ENCODE peak calls at places on chromosomes 13 and 19, in six cellular contexts. One of them, this sample, is unnamed.

GRCh38 chr19:42303876-42304275 is 1.5 kb upstream of the PAFAH1B3 start:
- DNase-seq in upper lobe of left lung: no peak
- DNase-seq in fibroblast of mammary gland: no peak
- DNase-seq in heart left ventricle: no peak
- DNase-seq in neuronal stem cell: no peak
- DNase-seq in GM12865: no peak
- DNase-seq in this sample: no peak

GRCh38 chr13:113117335-113117872 is 5.2 kb upstream of the F10 start:
- DNase-seq in fibroblast of mammary gland: no peak
- DNase-seq in upper lobe of left lung: peak
- DNase-seq in neuronal stem cell: no peak
- DNase-seq in GM12865: no peak
- DNase-seq in heart left ventricle: no peak
- DNase-seq in this sample: no peak

GRCh38 chr13:21544515-21544914 is 59.5 kb downstream of the MICU2 start:
- DNase-seq in upper lobe of left lung: no peak
- DNase-seq in heart left ventricle: no peak
- DNase-seq in GM12865: no peak
- DNase-seq in neuronal stem cell: no peak
- DNase-seq in fibroblast of mammary gland: no peak
- DNase-seq in this sample: no peak

GRCh38 chr13:80131204-80131603 is 209.7 kb downstream of the SPRY2 start:
- DNase-seq in heart left ventricle: peak
- DNase-seq in GM12865: no peak
- DNase-seq in fibroblast of mammary gland: peak
- DNase-seq in upper lobe of left lung: peak
- DNase-seq in neuronal stem cell: no peak
- DNase-seq in this sample: no peak

GRCh38 chr13:34867590-34867989 is 74.5 kb upstream of the NBEA start:
- DNase-seq in upper lobe of left lung: no peak
- DNase-seq in GM12865: peak
- DNase-seq in neuronal stem cell: no peak
- DNase-seq in fibroblast of mammary gland: peak
- DNase-seq in heart left ventricle: no peak
- DNase-seq in this sample: no peak

GRCh38 chr13:23440821-23441608 is 7.5 kb upstream of the SACS start:
- DNase-seq in GM12865: no peak
- DNase-seq in upper lobe of left lung: no peak
- DNase-seq in neuronal stem cell: no peak
- DNase-seq in heart left ventricle: peak
- DNase-seq in fibroblast of mammary gland: no peak
- DNase-seq in this sample: no peak

GRCh38 chr19:55486971-55487883 is 1.0 kb upstream of the SSC5D start:
- DNase-seq in neuronal stem cell: no peak
- DNase-seq in upper lobe of left lung: no peak
- DNase-seq in heart left ventricle: peak
- DNase-seq in GM12865: no peak
- DNase-seq in fibroblast of mammary gland: peak
- DNase-seq in this sample: no peak

GRCh38 chr13:48580185-48580803 is 47.4 kb upstream of the RCBTB2 start:
- DNase-seq in fibroblast of mammary gland: peak
- DNase-seq in heart left ventricle: peak
- DNase-seq in neuronal stem cell: peak
- DNase-seq in GM12865: peak
- DNase-seq in upper lobe of left lung: peak
- DNase-seq in this sample: no peak

GRCh38 chr13:110118106-110118505 is 188.9 kb downstream of the COL4A1 start:
- DNase-seq in GM12865: no peak
- DNase-seq in neuronal stem cell: no peak
- DNase-seq in upper lobe of left lung: no peak
- DNase-seq in heart left ventricle: no peak
- DNase-seq in fibroblast of mammary gland: no peak
- DNase-seq in this sample: no peak

GRCh38 chr13:26050568-26051230 is 1.1 kb downstream of the SHISA2 start:
- DNase-seq in GM12865: no peak
- DNase-seq in upper lobe of left lung: peak
- DNase-seq in neuronal stem cell: peak
- DNase-seq in fibroblast of mammary gland: no peak
- DNase-seq in heart left ventricle: peak
- DNase-seq in this sample: no peak
- H3K4me3 ChIP-seq in GM12865: no peak
- H3K4me3 ChIP-seq in upper lobe of left lung: peak
- H3K4me3 ChIP-seq in neuronal stem cell: peak
- H3K4me3 ChIP-seq in fibroblast of mammary gland: no peak
- H3K4me3 ChIP-seq in heart left ventricle: peak
- H3K4me3 ChIP-seq in this sample: peak

GRCh38 chr19:5955638-5955935 is 22.4 kb downstream of the RANBP3 start:
- DNase-seq in neuronal stem cell: no peak
- DNase-seq in fibroblast of mammary gland: peak
- DNase-seq in heart left ventricle: no peak
- DNase-seq in upper lobe of left lung: no peak
- DNase-seq in GM12865: no peak
- DNase-seq in this sample: no peak

GRCh38 chr19:5953680-5954213 is 24.2 kb downstream of the RANBP3 start:
- DNase-seq in upper lobe of left lung: no peak
- DNase-seq in heart left ventricle: no peak
- DNase-seq in GM12865: no peak
- DNase-seq in fibroblast of mammary gland: no peak
- DNase-seq in neuronal stem cell: no peak
- DNase-seq in this sample: no peak

GRCh38 chr19:5952193-5953033 is 25.5 kb downstream of the RANBP3 start:
- DNase-seq in neuronal stem cell: no peak
- DNase-seq in heart left ventricle: no peak
- DNase-seq in GM12865: no peak
- DNase-seq in fibroblast of mammary gland: no peak
- DNase-seq in upper lobe of left lung: no peak
- DNase-seq in this sample: no peak

GRCh38 chr19:5953034-5953589 is 24.8 kb downstream of the RANBP3 start:
- DNase-seq in neuronal stem cell: no peak
- DNase-seq in GM12865: no peak
- DNase-seq in upper lobe of left lung: no peak
- DNase-seq in heart left ventricle: no peak
- DNase-seq in fibroblast of mammary gland: peak
- DNase-seq in this sample: no peak

GRCh38 chr19:5954293-5954692 is 23.6 kb downstream of the RANBP3 start:
- DNase-seq in fibroblast of mammary gland: no peak
- DNase-seq in heart left ventricle: no peak
- DNase-seq in GM12865: no peak
- DNase-seq in neuronal stem cell: no peak
- DNase-seq in upper lobe of left lung: no peak
- DNase-seq in this sample: no peak
- H3K4me3 ChIP-seq in fibroblast of mammary gland: no peak
- H3K4me3 ChIP-seq in heart left ventricle: no peak
- H3K4me3 ChIP-seq in GM12865: no peak
- H3K4me3 ChIP-seq in neuronal stem cell: no peak
- H3K4me3 ChIP-seq in upper lobe of left lung: no peak
- H3K4me3 ChIP-seq in this sample: no peak

GRCh38 chr13:98977568-98978270 is at the start of gene DOCK9:
- DNase-seq in GM12865: no peak
- DNase-seq in fibroblast of mammary gland: peak
- DNase-seq in heart left ventricle: peak
- DNase-seq in neuronal stem cell: peak
- DNase-seq in upper lobe of left lung: peak
- DNase-seq in this sample: no peak

GRCh38 chr13:98975822-98976261 is 2.0 kb downstream of the DOCK9 start:
- DNase-seq in fibroblast of mammary gland: no peak
- DNase-seq in neuronal stem cell: no peak
- DNase-seq in heart left ventricle: no peak
- DNase-seq in GM12865: no peak
- DNase-seq in upper lobe of left lung: peak
- DNase-seq in this sample: no peak

GRCh38 chr13:98978280-98978679 is 416 bp upstream of the DOCK9 start:
- DNase-seq in GM12865: no peak
- DNase-seq in heart left ventricle: no peak
- DNase-seq in upper lobe of left lung: no peak
- DNase-seq in fibroblast of mammary gland: peak
- DNase-seq in neuronal stem cell: no peak
- DNase-seq in this sample: no peak

GRCh38 chr13:98976338-98976737 is 1.5 kb downstream of the DOCK9 start:
- DNase-seq in upper lobe of left lung: no peak
- DNase-seq in heart left ventricle: no peak
- DNase-seq in fibroblast of mammary gland: peak
- DNase-seq in GM12865: no peak
- DNase-seq in neuronal stem cell: no peak
- DNase-seq in this sample: no peak

DNA sequence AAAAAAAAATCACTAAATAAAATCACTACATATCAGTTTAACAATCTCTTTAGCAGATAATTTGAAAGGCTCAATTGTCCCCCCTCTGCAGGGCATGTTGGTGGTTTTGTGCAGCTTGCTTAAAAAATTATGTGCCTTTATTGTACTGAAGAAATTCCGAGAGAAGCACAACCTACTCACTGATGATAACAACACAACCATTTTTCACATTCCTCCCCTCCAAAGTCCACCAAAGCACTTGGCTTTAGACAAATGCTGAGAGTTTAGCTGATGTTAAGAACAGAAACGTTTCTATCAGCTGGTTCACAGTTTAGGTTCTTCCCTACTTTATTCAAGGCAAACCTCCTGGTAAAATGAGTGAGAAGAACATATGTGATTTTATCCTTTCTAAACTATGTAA is 923 bp downstream of the DOCK9 start:
- DNase-seq in heart left ventricle: no peak
- DNase-seq in neuronal stem cell: no peak
- DNase-seq in GM12865: no peak
- DNase-seq in fibroblast of mammary gland: no peak
- DNase-seq in upper lobe of left lung: no peak
- DNase-seq in this sample: no peak
- H3K4me3 ChIP-seq in heart left ventricle: peak
- H3K4me3 ChIP-seq in neuronal stem cell: no peak
- H3K4me3 ChIP-seq in GM12865: no peak
- H3K4me3 ChIP-seq in fibroblast of mammary gland: no peak
- H3K4me3 ChIP-seq in upper lobe of left lung: peak
- H3K4me3 ChIP-seq in this sample: peak

GRCh38 chr19:29813665-29814064 is 1.9 kb downstream of the CCNE1 start:
- DNase-seq in upper lobe of left lung: no peak
- DNase-seq in GM12865: no peak
- DNase-seq in heart left ventricle: no peak
- DNase-seq in fibroblast of mammary gland: no peak
- DNase-seq in neuronal stem cell: no peak
- DNase-seq in this sample: no peak
- H3K4me3 ChIP-seq in upper lobe of left lung: no peak
- H3K4me3 ChIP-seq in GM12865: no peak
- H3K4me3 ChIP-seq in heart left ventricle: no peak
- H3K4me3 ChIP-seq in fibroblast of mammary gland: no peak
- H3K4me3 ChIP-seq in neuronal stem cell: peak
- H3K4me3 ChIP-seq in this sample: no peak

GRCh38 chr19:50722248-50723013 is 733 bp upstream of the CLEC11A start:
- DNase-seq in upper lobe of left lung: no peak
- DNase-seq in neuronal stem cell: no peak
- DNase-seq in heart left ventricle: no peak
- DNase-seq in GM12865: no peak
- DNase-seq in fibroblast of mammary gland: peak
- DNase-seq in this sample: no peak
- H3K4me3 ChIP-seq in upper lobe of left lung: no peak
- H3K4me3 ChIP-seq in neuronal stem cell: peak
- H3K4me3 ChIP-seq in heart left ventricle: peak
- H3K4me3 ChIP-seq in GM12865: no peak
- H3K4me3 ChIP-seq in fibroblast of mammary gland: peak
- H3K4me3 ChIP-seq in this sample: no peak

DNA sequence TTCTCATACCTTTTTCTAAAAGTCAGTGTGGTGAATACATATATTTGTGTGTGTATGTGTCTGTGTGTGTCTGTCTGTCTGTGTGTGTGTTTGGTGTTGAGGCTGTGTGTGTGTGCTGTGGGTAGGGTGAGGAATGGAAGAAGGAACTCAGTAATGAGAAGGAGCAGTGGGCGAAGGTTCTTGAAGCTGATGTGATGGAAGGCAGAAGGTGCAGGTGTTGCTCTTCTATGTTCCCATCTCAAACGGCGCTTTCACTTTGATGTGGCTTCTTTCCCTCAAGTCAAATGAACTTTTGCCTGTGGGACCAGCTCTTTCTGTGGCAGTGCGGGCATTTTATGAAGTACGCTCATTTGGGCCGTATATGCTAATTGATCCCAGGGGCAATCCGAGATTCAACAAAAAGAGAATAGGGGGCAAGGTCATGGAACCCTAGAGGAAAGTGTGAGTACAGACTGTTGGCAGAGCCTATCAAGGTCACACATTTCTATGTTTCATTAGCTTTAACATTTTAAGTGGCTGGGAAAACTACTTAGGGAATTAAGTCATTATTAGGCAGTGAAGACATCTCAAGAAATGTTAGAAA is 15.2 kb downstream of the BIVM start:
- DNase-seq in heart left ventricle: no peak
- DNase-seq in fibroblast of mammary gland: no peak
- DNase-seq in GM12865: peak
- DNase-seq in upper lobe of left lung: no peak
- DNase-seq in neuronal stem cell: no peak
- DNase-seq in this sample: no peak
- H3K4me3 ChIP-seq in heart left ventricle: no peak
- H3K4me3 ChIP-seq in fibroblast of mammary gland: no peak
- H3K4me3 ChIP-seq in GM12865: no peak
- H3K4me3 ChIP-seq in upper lobe of left lung: no peak
- H3K4me3 ChIP-seq in neuronal stem cell: no peak
- H3K4me3 ChIP-seq in this sample: no peak

GRCh38 chr13:30033681-30034447 is 183.4 kb upstream of the UBL3 start:
- DNase-seq in neuronal stem cell: no peak
- DNase-seq in upper lobe of left lung: no peak
- DNase-seq in heart left ventricle: no peak
- DNase-seq in fibroblast of mammary gland: peak
- DNase-seq in GM12865: no peak
- DNase-seq in this sample: no peak
- H3K4me3 ChIP-seq in neuronal stem cell: no peak
- H3K4me3 ChIP-seq in upper lobe of left lung: no peak
- H3K4me3 ChIP-seq in heart left ventricle: no peak
- H3K4me3 ChIP-seq in fibroblast of mammary gland: no peak
- H3K4me3 ChIP-seq in GM12865: no peak
- H3K4me3 ChIP-seq in this sample: no peak

DNA sequence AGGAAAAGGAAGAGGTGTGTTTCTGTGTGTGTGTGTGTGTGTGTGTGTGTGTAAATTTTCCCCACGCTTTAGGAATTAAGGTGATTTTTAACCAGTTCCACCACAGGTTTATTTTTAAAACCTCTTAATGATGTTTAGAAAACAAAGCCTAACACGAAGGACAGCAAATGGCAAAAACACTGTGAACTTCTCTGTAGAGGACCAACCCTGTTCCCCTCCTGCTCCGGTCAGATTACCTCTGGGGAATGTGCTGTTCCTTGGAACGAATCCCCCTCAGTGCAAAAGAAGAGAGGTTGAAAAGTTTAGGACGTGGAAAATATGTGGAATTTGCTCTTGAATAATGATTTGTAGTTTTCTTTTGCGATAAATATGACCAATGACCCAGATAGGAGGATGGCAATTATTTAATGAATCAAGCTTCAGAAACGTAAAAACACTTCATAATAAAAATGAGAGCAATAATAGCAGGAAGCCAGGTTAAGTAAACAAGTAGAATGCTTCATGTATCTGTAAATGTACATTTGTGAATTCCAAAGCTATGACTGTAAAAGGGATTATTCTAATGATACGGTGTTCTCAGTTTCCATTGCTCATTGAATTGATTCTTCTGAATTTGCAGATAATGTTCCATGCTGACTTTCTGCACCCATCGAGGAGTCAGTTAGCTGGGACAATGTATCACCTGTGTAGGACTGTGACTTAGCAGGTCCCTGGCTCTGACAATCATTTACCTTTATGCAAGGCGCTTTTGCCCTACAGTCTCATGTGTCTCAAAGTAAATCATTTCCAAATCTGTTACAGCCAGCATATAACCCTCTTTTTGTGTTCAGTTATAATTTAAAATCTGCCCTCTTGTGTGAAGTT is 266.8 kb downstream of the KLF5 start:
- DNase-seq in heart left ventricle: no peak
- DNase-seq in GM12865: no peak
- DNase-seq in upper lobe of left lung: no peak
- DNase-seq in fibroblast of mammary gland: no peak
- DNase-seq in neuronal stem cell: no peak
- DNase-seq in this sample: no peak
- H3K4me3 ChIP-seq in heart left ventricle: no peak
- H3K4me3 ChIP-seq in GM12865: no peak
- H3K4me3 ChIP-seq in upper lobe of left lung: no peak
- H3K4me3 ChIP-seq in fibroblast of mammary gland: no peak
- H3K4me3 ChIP-seq in neuronal stem cell: no peak
- H3K4me3 ChIP-seq in this sample: no peak